ENCODE peak calls at places on chromosomes 11 and 22, in ten cellular contexts. W, S, J, U, C, I, L, K, M and B are unnamed samples.

GRCh38 chr11:28104425-28104824 is 3.5 kb downstream of the KIF18A start:
- DNase-seq in K (no peak), C (no peak), U (no peak), L (no peak), W (no peak), S (no peak), I (no peak), J (no peak), M (no peak), B (no peak)

GRCh38 chr11:45899086-45899447 is 8.0 kb downstream of the FREY1 start:
- DNase-seq in W (no peak), I (no peak), C (no peak), K (no peak), S (no peak), J (no peak), M (no peak), L (no peak), U (no peak), B (no peak)

GRCh38 chr11:19938051-19938856 is 222.0 kb downstream of the DBX1 start:
- DNase-seq in S (no peak), J (peak), K (peak), M (peak), C (no peak), W (no peak), I (no peak), U (peak), L (peak), B (no peak)

GRCh38 chr11:102485095-102485722 is 32.6 kb upstream of the TMEM123 start:
- DNase-seq in M (no peak), U (no peak), W (no peak), I (no peak), S (no peak), L (no peak), K (no peak), J (no peak), C (no peak), B (no peak)

GRCh38 chr11:77082838-77083552 is 16.2 kb downstream of the CAPN5 start:
- DNase-seq in I (peak), K (peak), W (no peak), C (peak), J (no peak), M (peak), L (peak), S (peak), U (no peak), B (no peak)

GRCh38 chr11:10456519-10456918 is 1.5 kb downstream of the AMPD3 start:
- DNase-seq in I (peak), C (no peak), J (peak), S (no peak), L (no peak), W (no peak), U (no peak), M (no peak), K (no peak), B (no peak)

GRCh38 chr22:26161746-26162145 is 7.5 kb upstream of the SEZ6L start:
- DNase-seq in M (no peak), S (no peak), U (no peak), C (no peak), J (no peak), I (no peak), W (no peak), L (no peak), K (no peak), B (no peak)

GRCh38 chr11:111707039-111707690 is 59.0 kb downstream of the PPP2R1B start:
- DNase-seq in I (no peak), W (no peak), L (peak), C (no peak), U (peak), K (peak), J (no peak), M (peak), S (no peak), B (peak)

GRCh38 chr22:23178512-23179254 is 1.6 kb upstream of the BCR start:
- DNase-seq in I (peak), L (peak), S (peak), K (peak), W (no peak), J (peak), U (peak), M (peak), C (peak), B (peak)

GRCh38 chr11:122816701-122817100 is 21.6 kb upstream of the CRTAM start:
- DNase-seq in K (no peak), M (no peak), U (peak), L (no peak), S (no peak), I (no peak), W (no peak), C (no peak), J (no peak), B (no peak)

GRCh38 chr11:70578371-70578770 is 180.0 kb downstream of the CTTN start:
- DNase-seq in C (no peak), U (no peak), L (no peak), M (no peak), W (no peak), J (no peak), S (no peak), I (peak), K (no peak), B (no peak)

GRCh38 chr22:23248583-23248982 is 68.3 kb downstream of the BCR start:
- DNase-seq in I (no peak), M (no peak), C (peak), L (no peak), W (no peak), K (peak), J (peak), U (peak), S (no peak), B (peak)

DNA sequence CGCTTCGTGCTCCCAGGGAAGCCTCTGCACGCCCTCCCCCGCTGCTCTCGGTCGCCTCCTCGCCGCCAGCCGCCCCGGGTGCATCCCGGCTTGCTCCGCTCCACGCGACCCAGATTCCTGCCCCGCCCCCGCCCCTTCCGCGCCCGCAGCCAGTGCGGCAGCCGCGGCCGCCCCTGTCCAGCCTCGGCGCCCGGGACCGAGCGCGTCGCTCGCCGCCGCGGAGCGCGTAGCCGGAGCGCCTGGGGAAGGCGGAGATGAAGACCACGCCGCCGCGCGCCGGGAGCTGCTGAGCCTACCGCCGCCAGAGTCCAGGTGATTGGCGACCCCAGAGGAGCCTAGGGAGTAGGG is at the start of gene ELMOD1:
- DNase-seq in W (no peak), S (no peak), U (peak), M (peak), C (peak), I (peak), J (peak), K (peak), L (peak), B (no peak)
- TF ChIP-seq CTCF in W (peak), S (no peak), U (peak), M (peak), C (no peak), I (no peak), J (no peak), K (peak), L (peak), B (no peak)

DNA sequence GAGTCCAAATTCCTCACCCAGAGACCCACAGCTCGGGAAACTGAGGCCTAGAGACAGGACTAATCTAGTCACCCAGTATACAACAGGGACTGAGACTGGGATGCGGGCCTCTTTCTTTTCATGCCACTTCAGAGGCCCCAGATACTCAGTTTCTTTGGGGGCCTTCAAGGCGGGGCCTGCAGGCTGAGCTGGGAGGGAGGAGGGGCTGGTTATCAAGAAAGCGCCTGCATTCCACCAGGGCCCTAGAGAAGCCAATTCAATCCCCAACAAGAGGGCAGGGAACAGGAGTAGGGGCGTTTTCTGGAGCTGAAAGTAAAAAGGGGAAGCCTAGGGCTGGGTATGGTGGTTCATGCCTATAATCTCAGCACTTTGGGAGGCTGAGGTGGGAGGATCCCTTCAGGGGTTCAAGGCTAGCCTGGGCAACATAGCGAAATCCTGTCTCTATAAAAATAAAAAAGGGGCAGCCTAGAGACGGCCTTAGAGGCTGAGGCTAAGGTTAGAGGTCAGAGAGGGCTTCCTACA is 1.6 kb downstream of the ATG2A start:
- DNase-seq in M (no peak), U (no peak), S (no peak), W (no peak), I (no peak), L (no peak), J (peak), C (no peak), K (no peak), B (no peak)
- H3K4me3 ChIP-seq in M (peak), U (no peak), S (no peak), W (peak), I (no peak), L (peak), J (no peak), C (peak), K (peak), B (peak)

GRCh38 chr22:44369241-44369652 is 56.5 kb upstream of the SHISAL1 start:
- DNase-seq in J (peak), U (no peak), M (peak), K (no peak), C (peak), L (no peak), S (peak), W (no peak), I (peak), B (no peak)
- TF ChIP-seq CTCF in J (peak), U (peak), M (no peak), K (peak), C (no peak), L (no peak), S (no peak), W (peak), I (no peak), B (peak)

GRCh38 chr22:24435323-24435645 is 7.9 kb downstream of the ADORA2A start:
- DNase-seq in L (no peak), C (no peak), I (no peak), S (no peak), J (no peak), U (no peak), M (no peak), W (no peak), K (no peak), B (no peak)
- H3K4me3 ChIP-seq in L (no peak), C (no peak), I (no peak), S (no peak), J (no peak), U (no peak), M (no peak), W (no peak), K (no peak), B (no peak)

DNA sequence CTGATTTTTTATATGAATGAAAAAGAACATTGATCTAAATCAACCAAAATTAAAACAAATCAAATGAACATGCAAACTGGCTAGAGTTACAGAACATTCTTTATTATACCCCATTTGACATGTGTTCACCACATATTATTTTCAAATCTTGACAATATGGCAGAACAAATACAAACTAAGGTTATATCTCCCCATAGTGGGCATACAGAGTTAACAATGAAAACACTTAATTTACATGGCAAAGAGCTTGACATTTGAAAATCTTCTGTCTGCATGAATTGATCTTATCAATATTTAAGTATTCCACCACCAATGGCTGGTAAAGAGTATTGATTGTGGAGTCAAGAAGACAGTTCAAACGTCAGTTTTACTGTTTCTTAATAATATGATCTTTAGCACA is 197.9 kb upstream of the ANO3 start:
- DNase-seq in M (no peak), S (no peak), I (no peak), L (no peak), U (no peak), C (no peak), J (no peak), W (no peak), K (no peak), B (no peak)
- TF ChIP-seq CTCF in M (no peak), S (no peak), I (no peak), L (no peak), U (no peak), C (no peak), J (no peak), W (no peak), K (no peak), B (no peak)

GRCh38 chr11:33802414-33802950 is 28.2 kb upstream of the FBXO3 start:
- DNase-seq in K (peak), M (peak), L (peak), J (peak), S (no peak), C (peak), I (no peak), U (peak), W (peak), B (peak)
- H3K4me3 ChIP-seq in K (peak), M (peak), L (peak), J (peak), S (no peak), C (peak), I (no peak), U (peak), W (peak), B (peak)

GRCh38 chr22:17754233-17754925 is 19.9 kb downstream of the BID start:
- DNase-seq in K (no peak), J (peak), I (peak), M (no peak), C (no peak), U (no peak), S (no peak), L (no peak), W (no peak), B (no peak)
- TF ChIP-seq CTCF in K (peak), J (peak), I (peak), M (peak), C (peak), U (peak), S (no peak), L (no peak), W (peak), B (peak)

GRCh38 chr22:43128116-43128515 is 15.1 kb downstream of the MCAT start:
- DNase-seq in L (no peak), K (no peak), S (no peak), J (no peak), U (no peak), W (no peak), C (no peak), I (no peak), M (no peak), B (no peak)
- H3K4me3 ChIP-seq in L (no peak), K (no peak), S (no peak), J (no peak), U (no peak), W (no peak), C (no peak), I (no peak), M (no peak), B (no peak)

DNA sequence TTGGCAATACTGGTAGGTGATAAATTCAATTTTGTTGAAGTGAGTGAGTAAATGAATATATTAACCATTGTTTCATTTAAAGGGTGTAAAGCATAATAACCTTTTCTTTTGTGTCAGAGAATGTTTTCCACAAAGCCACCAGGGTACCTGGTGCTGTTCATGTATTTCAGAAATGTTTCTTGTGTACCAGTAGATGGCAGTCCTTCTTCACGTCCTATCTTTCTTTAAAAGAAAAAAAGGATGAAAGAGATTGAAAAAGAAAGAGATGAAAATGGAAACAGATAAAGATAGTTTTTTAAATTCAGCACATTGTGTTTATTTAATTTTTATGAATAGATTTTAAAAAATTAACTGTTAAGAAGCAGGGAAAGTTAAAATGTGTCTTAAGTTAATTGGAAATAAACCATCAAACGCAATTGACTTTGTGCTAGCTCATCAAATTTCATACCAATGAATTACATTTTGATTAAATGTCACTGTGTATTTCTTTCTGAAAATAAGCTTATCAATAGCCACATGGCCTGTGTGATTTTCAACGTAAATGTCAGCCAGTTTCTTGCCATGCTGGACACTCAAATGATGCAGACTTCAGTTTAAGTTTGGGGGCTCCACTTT is 65.5 kb upstream of the CHORDC1 start:
- DNase-seq in M (no peak), W (no peak), L (no peak), J (peak), C (no peak), U (peak), I (no peak), S (no peak), K (peak), B (peak)
- TF ChIP-seq CTCF in M (peak), W (peak), L (peak), J (peak), C (peak), U (peak), I (peak), S (no peak), K (peak), B (peak)